ENCODE peak calls at places on chromosome 9, in seven cellular contexts. L, X, J, C, R, F and Q are unnamed samples. For H3K27me3, the result is how much of the 10 kb centered on the place peaks cover.

GRCh38 chr9:137955224-137955570 is 77.6 kb downstream of the CACNA1B start:
- DNase-seq in L (no peak), X (no peak), J (no peak), C (no peak), R (no peak), F (no peak), Q (no peak)

GRCh38 chr9:116495725-116496124 is 191.4 kb upstream of the TRIM32 start:
- DNase-seq in L (no peak), X (no peak), J (no peak), C (no peak), R (no peak), F (no peak), Q (no peak)

GRCh38 chr9:130298663-130299279 is 33.2 kb downstream of the HMCN2 start:
- DNase-seq in L (no peak), X (no peak), J (no peak), C (no peak), R (no peak), F (no peak), Q (no peak)

GRCh38 chr9:91883503-91883902 is 66.5 kb downstream of the ROR2 start:
- DNase-seq in L (no peak), X (no peak), J (no peak), C (no peak), R (no peak), F (no peak), Q (no peak)

GRCh38 chr9:88161144-88161543 is 22.9 kb upstream of the SPATA31C2 start:
- DNase-seq in L (peak), X (no peak), J (no peak), C (no peak), R (no peak), F (no peak), Q (no peak)

GRCh38 chr9:3478549-3478953 is 47.2 kb downstream of the RFX3 start:
- DNase-seq in L (no peak), X (no peak), J (peak), C (no peak), R (no peak), F (no peak), Q (no peak)

GRCh38 chr9:114465417-114465816 is 39.9 kb downstream of the WHRN start:
- DNase-seq in L (no peak), X (no peak), J (no peak), C (no peak), R (no peak), F (no peak), Q (no peak)

GRCh38 chr9:18297532-18297872 is 176.5 kb upstream of the ADAMTSL1 start:
- DNase-seq in L (peak), X (no peak), J (no peak), C (no peak), R (no peak), F (no peak), Q (no peak)

GRCh38 chr9:4207881-4208615 is 91.8 kb downstream of the GLIS3 start:
- DNase-seq in L (no peak), X (no peak), J (no peak), C (no peak), R (no peak), F (no peak), Q (no peak)

GRCh38 chr9:114371986-114372917 is 15.5 kb downstream of the AKNA start:
- DNase-seq in L (no peak), X (peak), J (peak), C (no peak), R (peak), F (no peak), Q (no peak)

GRCh38 chr9:137828527-137829259 is 48.9 kb upstream of the CACNA1B start:
- DNase-seq in L (no peak), X (no peak), J (no peak), C (no peak), R (no peak), F (no peak), Q (no peak)

GRCh38 chr9:5144217-5144616 is 41.2 kb downstream of the INSL6 start:
- DNase-seq in L (no peak), X (no peak), J (no peak), C (no peak), R (no peak), F (no peak), Q (no peak)

GRCh38 chr9:129624168-129624759 is 1.7 kb upstream of the NTMT1 start:
- DNase-seq in L (peak), X (no peak), J (peak), C (no peak), R (peak), F (peak), Q (peak)

GRCh38 chr9:129386812-129387177 is 208.7 kb upstream of the IER5L start:
- DNase-seq in L (no peak), X (no peak), J (no peak), C (no peak), R (no peak), F (no peak), Q (no peak)

GRCh38 chr9:1050125-1050895 is at the start of gene DMRT2:
- DNase-seq in L (peak), X (peak), J (no peak), C (peak), R (peak), F (peak), Q (no peak)
- H3K27me3 ChIP-seq in L (under half), X (half or more), J (half or more), C (half or more), R (half or more), F (under half), Q (half or more)

GRCh38 chr9:123371228-123371584 is 15.2 kb downstream of the CRB2 start:
- DNase-seq in L (no peak), X (no peak), J (no peak), C (no peak), R (no peak), F (no peak), Q (no peak)
- H3K27me3 ChIP-seq in L (under half), X (under half), J (under half), C (half or more), R (half or more), F (under half), Q (under half)

DNA sequence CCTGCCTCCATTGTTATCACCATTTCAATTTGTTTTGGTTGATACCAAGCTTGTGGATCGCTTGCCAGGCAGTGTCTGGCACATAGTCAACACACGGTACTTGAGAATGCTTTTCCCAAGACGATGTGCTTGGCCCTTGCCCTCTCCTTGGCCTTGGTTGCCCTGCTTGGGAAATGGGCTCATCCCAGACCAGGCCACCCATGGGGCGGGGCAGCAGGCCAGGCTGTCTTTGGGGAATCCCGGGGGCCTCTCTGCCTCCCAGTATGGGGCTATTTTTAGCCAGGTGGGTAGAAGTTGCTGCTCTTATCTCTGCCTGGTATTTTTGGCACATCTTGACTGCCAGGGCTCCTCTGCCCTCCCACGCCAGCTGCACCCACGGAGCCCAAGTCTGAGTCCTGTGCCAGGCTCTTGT is 49.9 kb downstream of the LMX1B start:
- DNase-seq in L (no peak), X (no peak), J (no peak), C (peak), R (no peak), F (no peak), Q (no peak)
- H3K27me3 ChIP-seq in L (under half), X (under half), J (under half), C (under half), R (under half), F (under half), Q (under half)

DNA sequence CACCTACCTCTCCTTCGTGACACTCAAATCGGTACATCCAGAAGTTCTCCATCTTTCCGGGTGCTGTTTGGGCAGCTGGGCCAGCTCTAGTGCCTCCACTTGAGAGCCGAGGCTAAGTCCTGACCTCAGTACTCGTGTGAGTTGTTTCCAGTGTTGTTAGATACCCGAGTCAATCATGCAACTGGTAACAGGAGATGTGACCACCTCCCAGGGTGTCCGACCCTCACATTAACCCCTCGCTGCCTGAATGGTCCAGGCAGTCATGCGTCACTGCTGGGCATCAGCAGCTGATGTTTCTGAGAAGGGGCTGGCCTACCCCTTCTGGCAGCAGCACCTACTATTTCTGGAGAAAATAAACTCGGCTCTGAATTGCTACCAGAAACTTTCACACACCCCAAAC is 170.3 kb downstream of the ENTREP1 start:
- DNase-seq in L (no peak), X (no peak), J (no peak), C (no peak), R (no peak), F (no peak), Q (no peak)
- H3K27me3 ChIP-seq in L (under half), X (under half), J (under half), C (under half), R (under half), F (under half), Q (under half)

GRCh38 chr9:14346301-14346721 is 32.4 kb upstream of the NFIB start:
- DNase-seq in L (no peak), X (peak), J (no peak), C (peak), R (peak), F (no peak), Q (no peak)

GRCh38 chr9:14346826-14347407 is 33.0 kb upstream of the NFIB start:
- DNase-seq in L (no peak), X (peak), J (no peak), C (peak), R (no peak), F (no peak), Q (no peak)

GRCh38 chr9:14349141-14349817 is 35.3 kb upstream of the NFIB start:
- DNase-seq in L (no peak), X (no peak), J (no peak), C (no peak), R (no peak), F (no peak), Q (no peak)

GRCh38 chr9:14348241-14349140 is 34.5 kb upstream of the NFIB start:
- DNase-seq in L (no peak), X (peak), J (no peak), C (no peak), R (no peak), F (no peak), Q (no peak)

DNA sequence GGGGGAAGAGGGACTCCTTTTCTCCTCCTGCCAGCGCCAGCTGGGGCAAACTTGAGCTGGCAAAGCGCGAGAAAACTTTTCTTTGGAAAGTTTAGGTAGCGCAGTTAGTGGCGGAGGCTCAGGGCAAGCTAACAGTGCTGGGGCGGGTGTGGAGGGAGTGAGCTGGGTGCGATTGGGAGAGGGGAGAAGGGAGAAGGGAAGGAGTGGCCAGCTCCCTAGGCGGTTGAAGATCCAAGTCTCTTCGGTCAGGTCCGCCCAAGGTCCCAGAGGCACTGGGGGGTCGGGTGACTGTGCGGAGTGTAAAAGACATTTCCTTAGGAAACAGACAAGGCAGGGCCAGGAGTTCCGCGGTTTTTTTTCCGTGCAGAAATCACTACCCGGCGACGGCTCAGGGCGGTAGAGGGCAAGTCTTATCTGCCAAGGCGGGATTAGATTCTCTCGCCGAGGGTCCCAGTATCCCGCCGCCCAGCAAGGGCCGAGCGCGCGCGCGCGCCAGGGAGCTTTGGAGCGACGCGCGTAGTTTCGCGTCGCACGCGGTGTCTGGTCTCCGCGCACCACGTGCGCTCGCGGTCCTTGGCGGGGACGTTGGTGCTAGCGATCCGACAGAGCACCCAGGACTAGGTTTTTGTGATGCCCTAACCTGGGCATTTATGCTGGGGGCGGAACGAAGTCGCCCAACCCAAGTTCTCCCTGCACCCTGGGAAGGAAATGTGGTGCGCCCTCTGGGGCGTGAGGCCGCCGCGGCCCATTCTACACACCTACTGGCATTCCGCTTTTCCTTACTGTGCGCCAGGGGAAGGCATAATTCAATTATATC is 33.7 kb upstream of the NFIB start:
- DNase-seq in L (no peak), X (peak), J (no peak), C (peak), R (peak), F (no peak), Q (no peak)
- H3K27me3 ChIP-seq in L (under half), X (under half), J (under half), C (under half), R (half or more), F (under half), Q (under half)

GRCh38 chr9:37061763-37062162 is 27.7 kb upstream of the PAX5 start:
- DNase-seq in L (no peak), X (no peak), J (no peak), C (no peak), R (peak), F (no peak), Q (no peak)
- H3K27me3 ChIP-seq in L (under half), X (under half), J (under half), C (half or more), R (under half), F (half or more), Q (under half)

GRCh38 chr9:124021385-124021769 is 9.8 kb downstream of the LHX2 start:
- DNase-seq in L (no peak), X (no peak), J (no peak), C (no peak), R (no peak), F (no peak), Q (no peak)
- H3K27me3 ChIP-seq in L (under half), X (half or more), J (under half), C (half or more), R (half or more), F (under half), Q (half or more)

GRCh38 chr9:124765439-124765835 is 5.7 kb downstream of the NR6A1 start:
- DNase-seq in L (peak), X (no peak), J (no peak), C (no peak), R (no peak), F (no peak), Q (no peak)
- H3K27me3 ChIP-seq in L (under half), X (under half), J (under half), C (half or more), R (under half), F (under half), Q (under half)

DNA sequence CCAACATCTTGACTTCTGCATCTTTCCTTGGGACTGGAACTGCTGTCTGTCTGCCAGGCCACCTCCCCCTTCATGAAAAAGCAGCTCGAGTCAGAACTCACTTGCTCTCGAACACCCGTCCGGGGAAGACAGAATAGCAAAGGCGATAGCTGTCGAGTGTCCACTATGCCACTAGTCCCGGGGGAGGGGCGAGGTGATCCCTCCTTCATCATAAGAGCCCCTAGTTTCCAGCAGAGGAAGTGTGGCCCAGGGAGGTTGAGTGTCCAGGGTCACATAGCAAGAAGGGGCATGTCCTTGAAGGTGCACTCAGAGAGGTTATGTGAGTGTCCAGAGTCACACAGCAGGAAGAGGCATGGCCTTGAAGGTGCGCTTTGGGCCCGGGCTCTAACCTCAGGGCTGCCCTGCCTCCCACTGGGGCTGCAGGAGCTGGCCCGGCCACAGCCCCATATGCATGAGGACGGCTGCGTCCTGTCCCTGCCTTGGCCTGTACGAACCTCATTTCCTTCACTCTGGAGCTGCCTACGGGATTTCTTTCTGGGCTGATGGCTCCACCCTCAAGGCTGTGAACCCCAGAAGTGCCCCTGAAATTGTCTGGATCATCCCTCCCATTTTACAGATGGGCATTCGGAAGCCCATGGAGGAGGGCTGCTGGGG is 6.7 kb downstream of the DBH start:
- DNase-seq in L (no peak), X (no peak), J (no peak), C (no peak), R (no peak), F (no peak), Q (no peak)
- H3K27me3 ChIP-seq in L (under half), X (under half), J (under half), C (half or more), R (under half), F (under half), Q (under half)

DNA sequence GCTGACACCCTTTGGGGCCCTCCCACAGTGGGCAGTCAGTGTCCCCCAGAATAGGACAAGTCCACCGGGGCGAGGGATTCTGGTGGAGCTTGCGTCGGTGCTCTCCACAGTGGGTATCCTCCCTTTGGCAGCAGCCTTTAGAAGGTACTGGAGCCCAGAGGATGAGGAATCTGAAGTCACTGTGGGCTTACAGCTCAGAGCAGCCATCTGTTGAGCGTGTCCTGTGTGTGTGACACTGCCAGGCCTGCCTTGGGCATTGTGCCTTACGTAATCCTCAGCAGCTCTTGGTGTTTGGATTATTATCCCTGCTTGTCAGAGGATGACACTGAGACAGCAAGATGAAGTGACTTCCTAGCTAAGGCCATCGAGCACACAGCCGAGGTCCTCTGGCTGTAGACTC is 12.6 kb downstream of the URM1 start:
- DNase-seq in L (peak), X (no peak), J (no peak), C (no peak), R (no peak), F (no peak), Q (no peak)
- H3K27me3 ChIP-seq in L (under half), X (under half), J (under half), C (under half), R (under half), F (under half), Q (under half)